ENCODE peak calls at places on chromosome 18, in eight cellular contexts. W is heart right ventricle, E is psoas muscle, B is GM23338, Q is kidney epithelial cell, R is BE2C, S is GM12878, A is H9. F is an unnamed sample.

GRCh38 chr18:45838302-45839070 is 13.0 kb downstream of the SIGLEC15 start:
- DNase-seq in W (no peak), Q (no peak), E (peak; percentile 25), B (no peak), A (no peak), S (no peak), R (no peak), F (no peak)

GRCh38 chr18:32734442-32734841 is 38.4 kb downstream of the KLHL14 start:
- DNase-seq in S (no peak), Q (no peak), B (no peak), E (no peak), W (no peak), R (no peak), A (no peak), F (no peak)

GRCh38 chr18:41875094-41875780 is 79.8 kb upstream of the PIK3C3 start:
- DNase-seq in W (no peak), A (no peak), R (no peak), B (no peak), Q (no peak), E (no peak), S (no peak), F (no peak)

GRCh38 chr18:22167091-22167470 is 2.3 kb upstream of the GATA6 start:
- DNase-seq in Q (no peak), E (no peak), S (no peak), A (no peak), W (peak; percentile 36), R (no peak), B (no peak), F (no peak)

GRCh38 chr18:26894006-26894405 is 28.5 kb upstream of the AQP4 start:
- DNase-seq in R (no peak), E (no peak), Q (no peak), W (no peak), B (peak; percentile 12), S (no peak), A (no peak), F (no peak)

GRCh38 chr18:47204908-47205522 is 28.9 kb upstream of the IER3IP1 start:
- DNase-seq in S (no peak), B (peak; percentile 85), R (peak; percentile 49), A (peak; percentile 60), Q (no peak), E (no peak), W (no peak), F (peak; percentile 35)

GRCh38 chr18:40851014-40851429 is 1104.0 kb upstream of the PIK3C3 start:
- DNase-seq in S (no peak), Q (peak; percentile 31), A (no peak), B (no peak), W (no peak), R (no peak), E (no peak), F (no peak)

GRCh38 chr18:76476665-76477561 is 18.1 kb downstream of the ZNF516 start:
- DNase-seq in R (no peak), A (no peak), B (no peak), W (no peak), E (no peak), S (no peak), Q (peak; percentile 65), F (no peak)

GRCh38 chr18:34493099-34493544 is 217.0 kb upstream of the DTNA start:
- DNase-seq in E (peak; percentile 75), B (peak; percentile 88), S (no peak), Q (peak; percentile 66), W (peak; percentile 74), A (peak; percentile 81), R (peak; percentile 38), F (peak; percentile 33)

GRCh38 chr18:34494359-34494696 is 215.8 kb upstream of the DTNA start:
- DNase-seq in B (peak; percentile 40), Q (no peak), S (no peak), A (peak; percentile 46), E (no peak), R (no peak), W (peak; percentile 11), F (no peak)

GRCh38 chr18:34492652-34493051 is 217.4 kb upstream of the DTNA start:
- DNase-seq in W (no peak), Q (no peak), E (no peak), S (no peak), R (no peak), B (peak; percentile 60), A (no peak), F (no peak)

GRCh38 chr18:34493566-34494358 is 216.3 kb upstream of the DTNA start:
- DNase-seq in B (peak; percentile 83), E (peak; percentile 49), W (peak; percentile 43), A (peak; percentile 65), S (no peak), Q (no peak), R (peak; percentile 13), F (no peak)

GRCh38 chr18:34495434-34495833 is 214.7 kb upstream of the DTNA start:
- DNase-seq in W (no peak), B (no peak), E (no peak), A (no peak), Q (no peak), S (no peak), R (no peak), F (no peak)
- H3K27me3 ChIP-seq in W (no peaks in the 10 kb centered on the region), B (no peaks in the 10 kb centered on the region), E (no peaks in the 10 kb centered on the region), A (no peaks in the 10 kb centered on the region), Q (no peaks in the 10 kb centered on the region), S (no peaks in the 10 kb centered on the region), R (peaks cover 23% of the 10 kb centered on the region), F (peaks cover 11% of the 10 kb centered on the region)

GRCh38 chr18:37492952-37493351 is 72.6 kb downstream of the CELF4 start:
- DNase-seq in S (no peak), B (no peak), E (no peak), R (no peak), A (no peak), W (no peak), Q (no peak), F (no peak)

GRCh38 chr18:37489998-37490397 is 75.6 kb downstream of the CELF4 start:
- DNase-seq in W (no peak), R (no peak), B (no peak), A (no peak), Q (no peak), E (no peak), S (no peak), F (no peak)

GRCh38 chr18:37489011-37489410 is 76.6 kb downstream of the CELF4 start:
- DNase-seq in W (no peak), S (no peak), R (no peak), B (no peak), E (no peak), A (no peak), Q (no peak), F (no peak)

GRCh38 chr18:37493352-37493935 is 72.2 kb downstream of the CELF4 start:
- DNase-seq in R (no peak), E (no peak), A (no peak), W (no peak), Q (no peak), S (no peak), B (peak; percentile 47), F (no peak)

DNA sequence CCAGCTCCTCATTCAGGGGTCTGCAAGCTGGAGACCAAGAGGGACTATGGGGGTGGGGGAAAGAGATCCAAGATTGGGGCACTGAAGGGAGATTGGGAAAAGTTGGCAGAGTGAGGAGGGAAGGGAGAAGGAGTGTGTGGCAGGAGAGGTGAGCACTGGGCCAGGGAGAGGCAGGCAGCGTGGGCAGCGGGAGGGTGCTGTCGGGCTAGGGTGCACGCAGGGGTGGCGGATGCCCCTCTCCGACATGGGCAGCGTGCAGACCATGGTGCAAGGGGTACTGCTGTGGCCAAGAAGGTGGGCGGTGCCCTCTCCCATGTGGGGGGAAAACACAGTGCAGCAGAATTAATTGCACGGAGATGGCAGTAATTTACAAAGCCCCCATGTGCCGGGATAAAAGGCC is 74.1 kb downstream of the CELF4 start:
- DNase-seq in B (no peak), S (no peak), Q (no peak), W (no peak), R (no peak), E (no peak), A (no peak), F (no peak)
- H3K27me3 ChIP-seq in B (peaks cover 27% of the 10 kb centered on the region), S (peaks cover 1% of the 10 kb centered on the region), Q (peaks cover 49% of the 10 kb centered on the region), W (peaks cover 49% of the 10 kb centered on the region), R (no peaks in the 10 kb centered on the region), E (peaks cover 52% of the 10 kb centered on the region), A (peaks cover 2% of the 10 kb centered on the region), F (no peaks in the 10 kb centered on the region)

GRCh38 chr18:10130626-10131025 is 216.8 kb downstream of the VAPA start:
- DNase-seq in B (no peak), S (no peak), W (no peak), A (no peak), E (no peak), R (no peak), Q (no peak), F (no peak)

GRCh38 chr18:10131036-10131774 is 217.4 kb downstream of the VAPA start:
- DNase-seq in Q (no peak), W (no peak), B (peak; percentile 44), E (no peak), R (no peak), A (no peak), S (no peak), F (no peak)

GRCh38 chr18:10133516-10133915 is 219.7 kb downstream of the VAPA start:
- DNase-seq in B (no peak), A (no peak), W (no peak), S (no peak), R (no peak), Q (no peak), E (no peak), F (no peak)

GRCh38 chr18:10134204-10134603 is 220.4 kb downstream of the VAPA start:
- DNase-seq in B (no peak), W (no peak), S (no peak), A (no peak), Q (no peak), R (no peak), E (no peak), F (no peak)

DNA sequence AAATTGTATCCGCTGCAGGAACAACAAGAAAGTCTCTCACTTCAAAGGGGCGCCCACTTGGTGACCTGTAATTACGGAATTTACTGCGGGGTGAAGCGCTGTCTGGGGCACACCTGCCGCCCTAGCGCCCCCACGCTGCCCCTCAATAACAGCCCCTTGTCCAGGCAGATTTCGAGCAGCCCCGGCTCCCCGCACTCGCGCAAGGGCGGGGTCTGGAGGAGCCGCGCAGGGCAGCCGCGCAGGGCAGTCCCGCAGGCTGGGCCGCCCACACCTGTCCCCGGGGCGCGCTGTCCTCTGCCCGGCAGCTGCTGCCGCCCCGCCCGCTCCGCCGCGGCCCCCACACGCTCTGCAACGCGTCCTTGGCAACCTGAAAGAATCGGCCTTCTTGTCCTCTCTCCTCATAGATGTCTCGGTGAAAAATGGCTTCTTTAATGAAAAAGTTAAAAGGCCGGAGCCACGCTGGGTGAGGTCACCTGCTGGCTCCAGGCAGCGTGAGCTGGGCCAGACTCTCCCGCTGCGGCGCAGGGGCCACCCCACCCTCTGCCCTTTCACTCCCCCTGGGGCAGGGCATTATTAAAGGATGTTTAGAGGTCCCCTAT is 218.1 kb downstream of the VAPA start:
- DNase-seq in E (no peak), S (no peak), W (peak; percentile 23), Q (no peak), A (peak; percentile 55), B (peak; percentile 61), R (no peak), F (no peak)
- H3K27me3 ChIP-seq in E (no peaks in the 10 kb centered on the region), S (peaks cover 7% of the 10 kb centered on the region), W (no peaks in the 10 kb centered on the region), Q (peaks cover 11% of the 10 kb centered on the region), A (no peaks in the 10 kb centered on the region), B (peaks cover 15% of the 10 kb centered on the region), R (peaks cover 8% of the 10 kb centered on the region), F (no peaks in the 10 kb centered on the region)

DNA sequence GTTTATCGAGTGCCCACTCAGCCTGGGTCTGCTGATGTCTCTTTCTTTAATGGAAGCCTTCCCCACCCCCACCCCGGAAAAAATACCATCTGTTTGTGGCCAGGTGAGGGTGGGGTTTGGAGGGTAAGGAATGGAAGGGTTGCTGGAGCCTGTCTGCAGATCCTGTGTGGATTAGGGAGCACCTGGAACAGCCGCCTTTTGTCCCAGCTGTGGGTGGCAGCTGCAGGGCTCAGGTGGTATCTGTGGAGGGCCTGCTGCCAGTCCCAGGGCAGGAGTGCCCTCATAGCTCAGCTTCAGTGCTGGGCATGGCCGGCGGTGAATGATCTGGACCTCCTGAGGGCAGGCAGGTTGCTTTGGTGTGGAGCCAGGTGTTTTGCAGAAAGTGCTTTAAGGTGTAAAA is 45.3 kb downstream of the IMPA2 start:
- DNase-seq in W (no peak), Q (no peak), E (no peak), R (no peak), B (no peak), S (no peak), A (no peak), F (no peak)
- H3K27me3 ChIP-seq in W (no peaks in the 10 kb centered on the region), Q (no peaks in the 10 kb centered on the region), E (no peaks in the 10 kb centered on the region), R (no peaks in the 10 kb centered on the region), B (no peaks in the 10 kb centered on the region), S (no peaks in the 10 kb centered on the region), A (no peaks in the 10 kb centered on the region), F (no peaks in the 10 kb centered on the region)